ENCODE peak calls at places on chromosome 11, in four cellular contexts. Y, L, S and J are unnamed samples.
A peak's percentile ranks its signal among the peaks of the same experiment; 100 is the strongest.

GRCh38 chr11:67195971-67196418 is 70.3 kb upstream of the GRK2 start:
- DNase-seq in Y (no peak), L (no peak), S (no peak), J (no peak)

GRCh38 chr11:105399505-105399904 is 210.4 kb upstream of the GRIA4 start:
- DNase-seq in Y (no peak), L (no peak), S (no peak), J (no peak)

GRCh38 chr11:12279672-12280108 is 97.7 kb upstream of the PARVA start:
- DNase-seq in Y (no peak), L (no peak), S (no peak), J (no peak)

GRCh38 chr11:126317681-126318641 is 14.1 kb downstream of the DCPS start:
- DNase-seq in Y (peak; percentile 55), L (no peak), S (peak; percentile 68), J (peak; percentile 74)

GRCh38 chr11:126914166-126914565 is 86.4 kb downstream of the KIRREL3 start:
- DNase-seq in Y (no peak), L (no peak), S (no peak), J (no peak)

GRCh38 chr11:11860103-11860979 is 18.6 kb downstream of the USP47 start:
- DNase-seq in Y (no peak), L (peak; percentile 77), S (no peak), J (no peak)

GRCh38 chr11:112172362-112172994 is 2.8 kb upstream of the BCO2 start:
- DNase-seq in Y (no peak), L (peak; percentile 38), S (no peak), J (no peak)

GRCh38 chr11:93494341-93494740 is 48.9 kb downstream of the SMCO4 start:
- DNase-seq in Y (no peak), L (no peak), S (no peak), J (no peak)

GRCh38 chr11:72736452-72737069 is 15.6 kb downstream of the ARAP1 start:
- DNase-seq in Y (peak; percentile 76), L (peak; percentile 47), S (peak; percentile 86), J (no peak)

GRCh38 chr11:19253817-19254216 is 13.1 kb upstream of the E2F8 start:
- DNase-seq in Y (no peak), L (no peak), S (no peak), J (no peak)

GRCh38 chr11:110168404-110168803 is 75.2 kb downstream of the ZC3H12C start:
- DNase-seq in Y (no peak), L (no peak), S (no peak), J (no peak)

DNA sequence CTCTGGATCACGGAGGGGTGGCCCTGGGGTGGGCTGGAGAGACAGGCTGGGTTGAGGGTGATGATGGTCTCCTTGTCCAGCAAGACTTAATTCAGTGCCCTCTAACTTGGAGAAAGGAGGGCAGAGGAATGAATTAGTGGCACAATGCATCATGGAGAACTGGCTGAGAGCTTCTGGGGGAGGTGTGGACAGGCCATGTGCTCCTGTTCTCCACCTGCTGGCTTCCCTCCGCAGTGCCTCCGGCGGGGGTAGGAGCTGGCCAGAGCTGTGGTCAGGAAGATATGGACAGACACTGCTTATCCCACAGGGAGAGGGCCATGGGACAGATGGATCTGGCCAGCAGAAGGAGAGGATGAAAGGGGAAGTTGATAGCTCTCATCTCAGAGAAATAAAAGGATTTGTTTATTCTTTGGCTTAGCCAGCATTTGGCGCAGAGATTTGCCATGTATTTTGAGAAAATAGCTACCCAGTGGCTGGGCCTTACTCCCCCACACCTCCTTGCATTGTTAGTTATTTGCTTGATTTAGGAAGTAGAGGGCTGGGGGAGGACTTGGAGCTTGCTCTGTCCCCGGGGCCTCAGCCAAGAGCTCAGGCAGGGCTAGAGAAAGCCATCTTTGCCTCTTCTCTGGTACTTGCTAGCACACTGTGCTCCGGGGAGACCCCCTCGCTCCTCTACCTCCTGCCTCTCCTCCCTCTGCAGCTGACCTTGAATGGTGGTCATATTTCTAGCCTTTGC is 93.2 kb downstream of the SCN3B start:
- DNase-seq in Y (peak; percentile 64), L (no peak), S (no peak), J (no peak)
- TF ChIP-seq CTCF in Y (peak; percentile 14), L (no peak), S (no peak), J (peak; percentile 26)

GRCh38 chr11:64729851-64730382 is 6.9 kb upstream of the NRXN2 start:
- DNase-seq in Y (peak; percentile 56), L (no peak), S (no peak), J (no peak)
- H3K4me3 ChIP-seq in Y (no peak overlapping the region), L (no peak overlapping the region), S (no peak overlapping the region), J (no peak overlapping the region)

DNA sequence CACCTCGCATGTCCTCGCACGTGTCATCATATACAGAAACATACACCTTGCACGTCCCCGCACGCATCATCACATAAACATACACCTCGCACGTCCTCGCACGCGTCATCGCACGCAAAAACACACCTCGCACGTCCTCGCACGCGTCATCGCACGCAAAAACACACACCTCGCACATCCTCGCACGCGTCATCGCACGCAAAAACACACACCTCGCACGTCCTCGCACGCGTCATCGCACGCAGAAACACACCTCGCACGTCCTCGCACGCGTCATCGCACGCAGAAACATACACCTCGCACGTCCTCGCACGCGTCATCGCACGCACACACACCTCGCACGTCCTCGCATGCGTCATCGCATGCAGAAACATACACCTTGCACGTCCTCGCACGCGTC is 16.7 kb downstream of the IGSF9B start:
- DNase-seq in Y (no peak), L (no peak), S (no peak), J (no peak)
- H3K27me3 ChIP-seq in Y (no peaks in the 10 kb centered on the region), L (no peaks in the 10 kb centered on the region), S (no peaks in the 10 kb centered on the region), J (no peaks in the 10 kb centered on the region)

DNA sequence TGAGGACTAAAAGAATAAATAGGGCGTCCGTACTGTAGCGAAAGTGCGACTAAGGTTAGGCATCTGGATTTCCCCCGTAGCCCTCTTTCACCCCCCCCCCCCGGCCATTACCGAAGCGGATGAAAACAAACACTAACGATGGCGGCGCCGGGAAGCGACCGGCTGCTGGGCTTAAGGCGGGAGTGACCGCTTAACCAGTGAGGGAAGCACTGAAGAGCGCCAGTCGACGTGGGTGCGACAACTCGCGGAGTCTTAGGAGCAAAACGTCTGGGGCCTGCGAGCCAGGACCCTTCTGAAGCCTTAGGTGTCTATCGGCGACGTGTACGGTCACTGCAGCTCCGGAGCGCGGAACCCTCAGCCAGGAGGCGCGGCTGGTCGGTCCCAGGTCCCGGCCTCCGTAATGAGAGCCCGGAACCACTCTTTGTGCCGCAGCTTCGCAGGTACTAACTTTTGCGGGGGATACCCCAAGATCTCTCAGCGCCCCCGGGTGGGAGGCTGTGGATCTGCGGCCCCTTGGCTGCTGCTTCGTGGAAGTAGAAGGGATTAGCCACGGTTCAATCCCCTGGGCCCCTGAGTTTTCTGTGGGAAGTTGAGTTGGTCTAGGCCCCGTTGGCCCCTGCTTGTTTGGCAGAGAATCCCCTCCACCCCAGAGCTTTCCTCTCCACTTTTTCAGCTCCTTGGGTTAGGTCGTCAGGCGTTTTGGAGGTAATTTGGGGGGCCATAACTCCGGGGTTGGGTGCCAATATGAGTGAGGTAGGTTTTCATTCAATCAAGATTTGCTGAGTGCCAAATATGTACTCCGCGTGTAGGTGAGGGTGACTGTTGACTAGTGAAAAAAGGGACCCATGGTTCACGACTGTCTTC is at the start of gene ATG13:
- DNase-seq in Y (peak; percentile 82), L (peak; percentile 80), S (peak; percentile 86), J (peak; percentile 78)
- TF ChIP-seq CTCF in Y (peak; percentile 54), L (peak; percentile 75), S (peak; percentile 86), J (peak; percentile 86)

GRCh38 chr11:71331631-71332030 is 79.3 kb upstream of the SHANK2 start:
- DNase-seq in Y (no peak), L (no peak), S (no peak), J (no peak)
- H3K4me3 ChIP-seq in Y (no peak overlapping the region), L (no peak overlapping the region), S (no peak overlapping the region), J (no peak overlapping the region)

GRCh38 chr11:17734986-17735822 is 623 bp downstream of the KCNC1 start:
- DNase-seq in Y (peak; percentile 69), L (peak; percentile 66), S (peak; percentile 68), J (peak; percentile 73)
- H3K27me3 ChIP-seq in Y (peaks cover 31% of the 10 kb centered on the region), L (peaks cover 55% of the 10 kb centered on the region), S (peaks cover 80% of the 10 kb centered on the region), J (peaks cover 45% of the 10 kb centered on the region)

GRCh38 chr11:3049430-3050243 is 7.6 kb downstream of the CARS1 start:
- DNase-seq in Y (peak; percentile 81), L (peak; percentile 78), S (peak; percentile 67), J (peak; percentile 48)
- TF ChIP-seq CTCF in Y (no peak), L (peak; percentile 29), S (peak; percentile 31), J (no peak)

GRCh38 chr11:57485217-57486007 is 25.1 kb downstream of the RTN4RL2 start:
- DNase-seq in Y (no peak), L (no peak), S (no peak), J (no peak)
- H3K4me3 ChIP-seq in Y (no peak overlapping the region), L (no peak overlapping the region), S (no peak overlapping the region), J (no peak overlapping the region)

GRCh38 chr11:33864479-33864878 is 27.4 kb downstream of the LMO2 start:
- DNase-seq in Y (no peak), L (no peak), S (no peak), J (no peak)

GRCh38 chr11:33861366-33861765 is 30.5 kb downstream of the LMO2 start:
- DNase-seq in Y (no peak), L (no peak), S (no peak), J (no peak)

GRCh38 chr11:33860926-33861325 is 30.9 kb downstream of the LMO2 start:
- DNase-seq in Y (peak; percentile 77), L (no peak), S (no peak), J (no peak)

GRCh38 chr11:33861911-33862310 is 30.0 kb downstream of the LMO2 start:
- DNase-seq in Y (no peak), L (no peak), S (no peak), J (no peak)

DNA sequence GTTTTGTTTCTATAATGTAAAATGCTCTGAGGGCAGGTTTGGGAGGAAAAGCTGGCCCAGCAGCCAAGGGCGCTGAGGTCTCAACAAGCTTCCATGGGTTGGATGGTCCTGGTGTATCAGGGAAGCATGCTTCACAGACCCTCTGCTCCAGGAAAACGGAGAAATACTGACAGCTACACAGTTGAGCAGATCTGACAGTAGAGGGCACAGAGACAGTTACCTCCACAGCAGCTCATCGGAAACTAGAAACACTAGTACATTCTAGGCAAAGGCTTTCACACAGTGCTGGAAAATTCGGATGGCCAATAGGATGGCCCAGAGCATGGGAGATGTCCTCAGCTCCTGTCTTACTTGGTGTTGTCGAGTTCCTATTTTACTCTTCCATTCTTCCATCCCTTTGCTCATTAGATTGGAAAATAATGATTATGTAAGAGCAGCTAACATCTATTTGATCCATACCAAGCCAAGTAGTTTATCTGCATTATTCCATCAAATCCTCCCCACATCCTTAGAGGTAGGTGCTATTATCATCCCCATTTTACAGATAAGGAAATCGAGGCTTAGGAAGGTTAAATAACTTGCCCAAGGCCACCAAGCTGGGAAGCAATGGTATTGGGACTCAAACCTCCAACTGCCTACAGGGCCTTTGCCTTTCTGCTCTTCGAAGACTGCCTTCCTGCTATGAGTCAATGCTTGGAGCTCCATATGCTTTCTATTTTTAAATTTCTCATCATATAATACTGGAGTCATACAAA is 28.3 kb downstream of the LMO2 start:
- DNase-seq in Y (no peak), L (no peak), S (no peak), J (no peak)
- H3K27me3 ChIP-seq in Y (no peaks in the 10 kb centered on the region), L (no peaks in the 10 kb centered on the region), S (peaks cover under 1% of the 10 kb centered on the region), J (no peaks in the 10 kb centered on the region)